ENCODE peak calls at places on chromosome X, in ten cellular contexts. Z, J, H, Q, C, B, U, A, D and R are unnamed samples.

GRCh38 chrX:120140293-120140981 is 18.0 kb upstream of the RHOXF2 start:
- DNase-seq in B (no peak), D (no peak), C (no peak), H (peak), A (no peak), U (no peak), J (no peak), Z (no peak), Q (no peak), R (no peak)

GRCh38 chrX:23578079-23578478 is 89.2 kb upstream of the PRDX4 start:
- DNase-seq in C (no peak), A (no peak), H (no peak), D (no peak), Q (no peak), U (no peak), B (no peak), Z (no peak), J (peak), R (no peak)

GRCh38 chrX:66676990-66677389 is 38.1 kb upstream of the EDA2R start:
- DNase-seq in A (no peak), B (peak), C (no peak), Q (no peak), J (no peak), H (no peak), D (no peak), U (no peak), Z (no peak), R (no peak)

GRCh38 chrX:154515803-154516654 is at the start of gene FAM3A:
- DNase-seq in J (peak), D (peak), U (peak), Z (peak), H (peak), A (peak), Q (no peak), B (peak), C (peak), R (peak)

GRCh38 chrX:38107028-38107427 is 100.7 kb downstream of the SYTL5 start:
- DNase-seq in U (peak), Q (no peak), B (no peak), H (no peak), Z (no peak), D (no peak), C (no peak), A (no peak), J (no peak), R (no peak)

GRCh38 chrX:68571292-68572256 is 72.7 kb downstream of the YIPF6 start:
- DNase-seq in A (no peak), Q (peak), D (no peak), H (no peak), Z (no peak), C (no peak), B (peak), U (no peak), J (peak), R (no peak)

GRCh38 chrX:50877310-50877709 is 33.2 kb upstream of the BMP15 start:
- DNase-seq in A (no peak), D (no peak), Q (no peak), Z (no peak), B (no peak), U (no peak), H (no peak), C (no peak), J (peak), R (no peak)

GRCh38 chrX:69055193-69055592 is 110.1 kb downstream of the PJA1 start:
- DNase-seq in U (no peak), C (no peak), Q (no peak), B (no peak), D (no peak), H (no peak), J (no peak), Z (no peak), A (no peak), R (no peak)

GRCh38 chrX:39826813-39827543 is 270.8 kb downstream of the BCOR start:
- DNase-seq in Q (no peak), C (no peak), D (no peak), U (no peak), Z (no peak), B (no peak), J (no peak), A (no peak), H (no peak), R (no peak)

GRCh38 chrX:3177851-3178250 is 136.6 kb downstream of the ARSF start:
- DNase-seq in B (no peak), Q (no peak), C (no peak), H (no peak), A (no peak), D (no peak), U (no peak), J (no peak), Z (no peak), R (no peak)